ENCODE peak calls at places on chromosomes 12 and 14, in six cellular contexts. One of them, this sample, is unnamed.

GRCh38 chr12:51890511-51891171 is 2.7 kb downstream of the ANKRD33 start:
- DNase-seq in fibroblast of the aortic adventitia: no peak
- DNase-seq in fibroblast of pulmonary artery: no peak
- DNase-seq in suprapubic skin: peak; percentile 74
- DNase-seq in HFF-Myc: no peak
- DNase-seq in neuronal stem cell: no peak
- DNase-seq in this sample: no peak

GRCh38 chr14:31110872-31111271 is 84.7 kb upstream of the STRN3 start:
- DNase-seq in fibroblast of the aortic adventitia: no peak
- DNase-seq in fibroblast of pulmonary artery: no peak
- DNase-seq in suprapubic skin: no peak
- DNase-seq in HFF-Myc: no peak
- DNase-seq in neuronal stem cell: no peak
- DNase-seq in this sample: no peak

GRCh38 chr12:121144416-121144914 is 11.8 kb downstream of the P2RX7 start:
- DNase-seq in fibroblast of the aortic adventitia: peak; percentile 37
- DNase-seq in fibroblast of pulmonary artery: peak; percentile 48
- DNase-seq in suprapubic skin: no peak
- DNase-seq in HFF-Myc: no peak
- DNase-seq in neuronal stem cell: no peak
- DNase-seq in this sample: peak; percentile 46

GRCh38 chr14:30195946-30196345 is 268.3 kb upstream of the PRKD1 start:
- DNase-seq in fibroblast of the aortic adventitia: no peak
- DNase-seq in fibroblast of pulmonary artery: peak; percentile 42
- DNase-seq in suprapubic skin: no peak
- DNase-seq in HFF-Myc: no peak
- DNase-seq in neuronal stem cell: no peak
- DNase-seq in this sample: peak; percentile 15

GRCh38 chr12:117749431-117749830 is 219.4 kb downstream of the KSR2 start:
- DNase-seq in fibroblast of the aortic adventitia: no peak
- DNase-seq in fibroblast of pulmonary artery: no peak
- DNase-seq in suprapubic skin: no peak
- DNase-seq in HFF-Myc: no peak
- DNase-seq in neuronal stem cell: no peak
- DNase-seq in this sample: no peak

GRCh38 chr12:32583535-32583934 is 95.6 kb upstream of the DNM1L start:
- DNase-seq in fibroblast of the aortic adventitia: peak; percentile 48
- DNase-seq in fibroblast of pulmonary artery: peak; percentile 53
- DNase-seq in suprapubic skin: no peak
- DNase-seq in HFF-Myc: peak; percentile 27
- DNase-seq in neuronal stem cell: no peak
- DNase-seq in this sample: peak; percentile 78

GRCh38 chr12:8817856-8818255 is 4.6 kb upstream of the A2ML1 start:
- DNase-seq in fibroblast of the aortic adventitia: peak; percentile 35
- DNase-seq in fibroblast of pulmonary artery: no peak
- DNase-seq in suprapubic skin: no peak
- DNase-seq in HFF-Myc: no peak
- DNase-seq in neuronal stem cell: no peak
- DNase-seq in this sample: no peak

GRCh38 chr12:31702047-31702446 is 26.8 kb downstream of the AMN1 start:
- DNase-seq in fibroblast of the aortic adventitia: peak; percentile 53
- DNase-seq in fibroblast of pulmonary artery: peak; percentile 46
- DNase-seq in suprapubic skin: no peak
- DNase-seq in HFF-Myc: peak; percentile 10
- DNase-seq in neuronal stem cell: no peak
- DNase-seq in this sample: peak; percentile 10

GRCh38 chr12:91441236-91441635 is 258.6 kb upstream of the DCN start:
- DNase-seq in fibroblast of the aortic adventitia: no peak
- DNase-seq in fibroblast of pulmonary artery: no peak
- DNase-seq in suprapubic skin: no peak
- DNase-seq in HFF-Myc: no peak
- DNase-seq in neuronal stem cell: no peak
- DNase-seq in this sample: no peak

GRCh38 chr14:65604946-65605345 is 192.4 kb downstream of the FUT8 start:
- DNase-seq in fibroblast of the aortic adventitia: no peak
- DNase-seq in fibroblast of pulmonary artery: peak; percentile 11
- DNase-seq in suprapubic skin: no peak
- DNase-seq in HFF-Myc: no peak
- DNase-seq in neuronal stem cell: no peak
- DNase-seq in this sample: peak; percentile 13

GRCh38 chr12:32843528-32844095 is 53.0 kb downstream of the PKP2 start:
- DNase-seq in fibroblast of the aortic adventitia: no peak
- DNase-seq in fibroblast of pulmonary artery: peak; percentile 67
- DNase-seq in suprapubic skin: no peak
- DNase-seq in HFF-Myc: no peak
- DNase-seq in neuronal stem cell: peak; percentile 26
- DNase-seq in this sample: no peak

GRCh38 chr14:87149583-87150354 is 843.2 kb downstream of the GALC start:
- DNase-seq in fibroblast of the aortic adventitia: peak; percentile 4
- DNase-seq in fibroblast of pulmonary artery: peak; percentile 1
- DNase-seq in suprapubic skin: no peak
- DNase-seq in HFF-Myc: no peak
- DNase-seq in neuronal stem cell: no peak
- DNase-seq in this sample: peak; percentile 77

GRCh38 chr12:29921307-29921706 is 137.6 kb upstream of the TMTC1 start:
- DNase-seq in fibroblast of the aortic adventitia: peak; percentile 25
- DNase-seq in fibroblast of pulmonary artery: peak; percentile 43
- DNase-seq in suprapubic skin: no peak
- DNase-seq in HFF-Myc: peak; percentile 2
- DNase-seq in neuronal stem cell: no peak
- DNase-seq in this sample: peak; percentile 26

GRCh38 chr14:99137913-99138571 is 134.0 kb downstream of the BCL11B start:
- DNase-seq in fibroblast of the aortic adventitia: no peak
- DNase-seq in fibroblast of pulmonary artery: no peak
- DNase-seq in suprapubic skin: peak; percentile 52
- DNase-seq in HFF-Myc: no peak
- DNase-seq in neuronal stem cell: no peak
- DNase-seq in this sample: no peak

GRCh38 chr12:64990991-64991570 is 130.0 kb downstream of the WIF1 start:
- DNase-seq in fibroblast of the aortic adventitia: no peak
- DNase-seq in fibroblast of pulmonary artery: no peak
- DNase-seq in suprapubic skin: no peak
- DNase-seq in HFF-Myc: no peak
- DNase-seq in neuronal stem cell: peak; percentile 6
- DNase-seq in this sample: no peak

GRCh38 chr12:6074979-6075585 is 49.4 kb downstream of the VWF start:
- DNase-seq in fibroblast of the aortic adventitia: no peak
- DNase-seq in fibroblast of pulmonary artery: no peak
- DNase-seq in suprapubic skin: no peak
- DNase-seq in HFF-Myc: no peak
- DNase-seq in neuronal stem cell: no peak
- DNase-seq in this sample: no peak

GRCh38 chr12:47808574-47809380 is 10.9 kb downstream of the HDAC7 start:
- DNase-seq in fibroblast of the aortic adventitia: no peak
- DNase-seq in fibroblast of pulmonary artery: no peak
- DNase-seq in suprapubic skin: no peak
- DNase-seq in HFF-Myc: no peak
- DNase-seq in neuronal stem cell: no peak
- DNase-seq in this sample: peak; percentile 44

GRCh38 chr12:70853326-70853725 is 67.2 kb downstream of the PTPRR start:
- DNase-seq in fibroblast of the aortic adventitia: peak; percentile 95
- DNase-seq in fibroblast of pulmonary artery: peak; percentile 96
- DNase-seq in suprapubic skin: no peak
- DNase-seq in HFF-Myc: peak; percentile 10
- DNase-seq in neuronal stem cell: no peak
- DNase-seq in this sample: peak; percentile 1

GRCh38 chr12:132156145-132156709 is 12.0 kb downstream of the NOC4L start:
- DNase-seq in fibroblast of the aortic adventitia: no peak
- DNase-seq in fibroblast of pulmonary artery: no peak
- DNase-seq in suprapubic skin: no peak
- DNase-seq in HFF-Myc: no peak
- DNase-seq in neuronal stem cell: no peak
- DNase-seq in this sample: no peak

GRCh38 chr14:39179042-39179441 is 4.0 kb downstream of the PNN start:
- DNase-seq in fibroblast of the aortic adventitia: no peak
- DNase-seq in fibroblast of pulmonary artery: no peak
- DNase-seq in suprapubic skin: no peak
- DNase-seq in HFF-Myc: no peak
- DNase-seq in neuronal stem cell: no peak
- DNase-seq in this sample: no peak

GRCh38 chr14:103336191-103336590 is 2.2 kb downstream of the EIF5 start:
- DNase-seq in fibroblast of the aortic adventitia: no peak
- DNase-seq in fibroblast of pulmonary artery: no peak
- DNase-seq in suprapubic skin: no peak
- DNase-seq in HFF-Myc: no peak
- DNase-seq in neuronal stem cell: no peak
- DNase-seq in this sample: no peak
- H3K4me3 ChIP-seq in fibroblast of the aortic adventitia: peak overlapping the region; percentile 92
- H3K4me3 ChIP-seq in fibroblast of pulmonary artery: peak overlapping the region; percentile 92
- H3K4me3 ChIP-seq in suprapubic skin: peak overlapping the region; percentile 99
- H3K4me3 ChIP-seq in HFF-Myc: peak overlapping the region; percentile 77
- H3K4me3 ChIP-seq in neuronal stem cell: no peak overlapping the region
- H3K4me3 ChIP-seq in this sample: no peak overlapping the region

DNA sequence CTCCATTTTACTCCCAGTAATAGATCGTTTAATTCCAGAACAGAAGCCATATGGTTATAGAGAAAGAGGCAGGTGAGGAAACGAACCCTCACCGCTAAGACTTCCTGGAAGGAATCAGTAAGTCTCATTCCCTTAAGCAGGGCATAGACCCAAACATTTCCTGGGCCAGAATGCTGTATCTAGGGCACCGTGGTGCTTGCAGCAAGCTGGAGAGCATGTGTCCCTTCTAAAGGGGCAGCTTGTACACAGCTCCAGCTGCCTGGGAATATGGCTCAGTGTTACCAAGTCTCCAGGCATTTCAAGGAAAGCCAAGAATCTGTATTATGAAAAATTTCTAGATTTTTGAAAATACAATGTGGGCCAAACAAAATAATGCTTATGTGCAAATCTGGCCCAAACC is 73.4 kb downstream of the PPM1H start:
- DNase-seq in fibroblast of the aortic adventitia: peak; percentile 12
- DNase-seq in fibroblast of pulmonary artery: no peak
- DNase-seq in suprapubic skin: no peak
- DNase-seq in HFF-Myc: no peak
- DNase-seq in neuronal stem cell: no peak
- DNase-seq in this sample: no peak
- H3K4me3 ChIP-seq in fibroblast of the aortic adventitia: no peak overlapping the region
- H3K4me3 ChIP-seq in fibroblast of pulmonary artery: no peak overlapping the region
- H3K4me3 ChIP-seq in suprapubic skin: no peak overlapping the region
- H3K4me3 ChIP-seq in HFF-Myc: no peak overlapping the region
- H3K4me3 ChIP-seq in neuronal stem cell: no peak overlapping the region
- H3K4me3 ChIP-seq in this sample: no peak overlapping the region

GRCh38 chr12:97425802-97426484 is 36.7 kb upstream of the RMST start:
- DNase-seq in fibroblast of the aortic adventitia: no peak
- DNase-seq in fibroblast of pulmonary artery: no peak
- DNase-seq in suprapubic skin: no peak
- DNase-seq in HFF-Myc: no peak
- DNase-seq in neuronal stem cell: no peak
- DNase-seq in this sample: no peak
- H3K4me3 ChIP-seq in fibroblast of the aortic adventitia: no peak overlapping the region
- H3K4me3 ChIP-seq in fibroblast of pulmonary artery: no peak overlapping the region
- H3K4me3 ChIP-seq in suprapubic skin: no peak overlapping the region
- H3K4me3 ChIP-seq in HFF-Myc: no peak overlapping the region
- H3K4me3 ChIP-seq in neuronal stem cell: no peak overlapping the region
- H3K4me3 ChIP-seq in this sample: no peak overlapping the region

GRCh38 chr14:101876539-101876938 is 87.8 kb upstream of the DYNC1H1 start:
- DNase-seq in fibroblast of the aortic adventitia: peak; percentile 53
- DNase-seq in fibroblast of pulmonary artery: peak; percentile 57
- DNase-seq in suprapubic skin: no peak
- DNase-seq in HFF-Myc: peak; percentile 63
- DNase-seq in neuronal stem cell: no peak
- DNase-seq in this sample: peak; percentile 18
- H3K4me3 ChIP-seq in fibroblast of the aortic adventitia: no peak overlapping the region
- H3K4me3 ChIP-seq in fibroblast of pulmonary artery: no peak overlapping the region
- H3K4me3 ChIP-seq in suprapubic skin: no peak overlapping the region
- H3K4me3 ChIP-seq in HFF-Myc: no peak overlapping the region
- H3K4me3 ChIP-seq in neuronal stem cell: no peak overlapping the region
- H3K4me3 ChIP-seq in this sample: no peak overlapping the region

GRCh38 chr12:110693731-110694130 is 4.8 kb upstream of the HVCN1 start:
- DNase-seq in fibroblast of the aortic adventitia: no peak
- DNase-seq in fibroblast of pulmonary artery: no peak
- DNase-seq in suprapubic skin: no peak
- DNase-seq in HFF-Myc: no peak
- DNase-seq in neuronal stem cell: no peak
- DNase-seq in this sample: no peak
- H3K4me3 ChIP-seq in fibroblast of the aortic adventitia: no peak overlapping the region
- H3K4me3 ChIP-seq in fibroblast of pulmonary artery: no peak overlapping the region
- H3K4me3 ChIP-seq in suprapubic skin: no peak overlapping the region
- H3K4me3 ChIP-seq in HFF-Myc: no peak overlapping the region
- H3K4me3 ChIP-seq in neuronal stem cell: no peak overlapping the region
- H3K4me3 ChIP-seq in this sample: no peak overlapping the region

DNA sequence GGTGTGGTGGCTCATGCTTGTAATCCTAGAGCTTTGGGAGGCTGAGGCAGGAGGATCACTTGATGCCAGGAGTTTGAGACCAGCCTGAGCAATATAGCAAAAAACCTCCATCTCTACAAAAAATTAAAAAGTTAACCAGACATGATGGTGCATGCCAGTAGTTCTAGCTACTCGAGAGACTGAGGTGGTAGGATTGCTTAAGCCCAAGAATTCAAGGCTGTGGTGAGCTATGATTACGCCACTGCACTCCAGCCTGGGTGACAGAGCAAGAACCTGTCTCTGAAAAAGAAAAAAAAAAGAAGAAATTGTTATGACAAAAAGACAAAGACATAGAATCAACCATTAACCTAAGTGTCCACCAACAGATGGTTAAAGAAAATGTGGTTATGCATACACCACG is 2.1 kb upstream of the ATP23 start:
- DNase-seq in fibroblast of the aortic adventitia: no peak
- DNase-seq in fibroblast of pulmonary artery: peak; percentile 8
- DNase-seq in suprapubic skin: no peak
- DNase-seq in HFF-Myc: no peak
- DNase-seq in neuronal stem cell: no peak
- DNase-seq in this sample: no peak
- H3K4me3 ChIP-seq in fibroblast of the aortic adventitia: no peak overlapping the region
- H3K4me3 ChIP-seq in fibroblast of pulmonary artery: no peak overlapping the region
- H3K4me3 ChIP-seq in suprapubic skin: no peak overlapping the region
- H3K4me3 ChIP-seq in HFF-Myc: no peak overlapping the region
- H3K4me3 ChIP-seq in neuronal stem cell: no peak overlapping the region
- H3K4me3 ChIP-seq in this sample: no peak overlapping the region

DNA sequence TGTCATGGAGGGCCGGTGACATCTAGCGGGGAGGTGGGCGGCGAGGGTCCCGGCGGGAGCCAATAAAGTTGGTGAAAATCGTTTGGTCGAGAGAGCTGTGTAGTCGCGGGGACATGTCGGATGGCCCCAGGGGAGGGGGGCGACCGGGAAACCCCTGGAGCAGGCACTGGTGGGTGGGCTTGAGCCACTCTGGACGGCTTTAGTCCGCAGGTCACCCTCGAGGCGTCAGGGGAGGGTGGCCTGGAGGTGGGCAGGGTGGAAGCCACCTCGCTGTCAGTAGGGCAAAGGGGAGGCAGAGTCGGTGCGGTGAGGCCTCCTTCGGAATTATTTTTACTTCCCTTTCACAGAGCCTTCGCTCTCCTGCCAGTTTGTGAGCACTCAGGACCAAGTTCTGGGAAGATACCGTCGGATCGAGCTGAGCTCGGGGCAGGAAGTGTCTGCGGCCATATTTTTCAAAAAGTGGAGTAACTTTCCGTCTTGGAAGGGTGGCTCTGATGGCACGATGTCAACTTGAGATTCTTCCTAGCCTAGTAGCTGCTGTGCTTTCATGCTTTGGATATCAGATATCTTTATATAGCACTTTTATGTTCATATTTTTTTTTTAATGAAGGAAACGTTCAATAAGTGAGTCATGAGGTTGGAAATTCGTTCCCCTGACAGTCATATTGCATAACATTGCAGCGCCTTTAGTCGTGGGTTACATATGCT is 28.2 kb downstream of the WBP11 start:
- DNase-seq in fibroblast of the aortic adventitia: peak; percentile 80
- DNase-seq in fibroblast of pulmonary artery: peak; percentile 74
- DNase-seq in suprapubic skin: peak; percentile 81
- DNase-seq in HFF-Myc: no peak
- DNase-seq in neuronal stem cell: no peak
- DNase-seq in this sample: peak; percentile 65
- H3K4me3 ChIP-seq in fibroblast of the aortic adventitia: peak overlapping the region; percentile 86
- H3K4me3 ChIP-seq in fibroblast of pulmonary artery: peak overlapping the region; percentile 90
- H3K4me3 ChIP-seq in suprapubic skin: peak overlapping the region; percentile 90
- H3K4me3 ChIP-seq in HFF-Myc: peak overlapping the region; percentile 73
- H3K4me3 ChIP-seq in neuronal stem cell: peak overlapping the region; percentile 93
- H3K4me3 ChIP-seq in this sample: peak overlapping the region; percentile 92

This sample was measured in IMR-90.